ENCODE peak calls at places on chromosome 19, in nine cellular contexts. P is NCI-H345; N is breast epithelium; V is CD14-positive monocyte; D is heart left ventricle; S is HAP-1; H is fibroblast of the aortic adventitia; Q is activated naive CD4-positive, alpha-beta T cell; L is left lung. A is an unnamed sample.

GRCh38 chr19:38555200-38555599 is 62.6 kb downstream of the MAP4K1 start:
- DNase-seq in P (no peak), N (no peak), V (no peak), D (no peak), S (no peak), H (no peak), Q (no peak), L (no peak), A (no peak)

GRCh38 chr19:54364775-54365257 is at the start of gene LAIR1:
- DNase-seq in P (no peak), N (no peak), V (peak), D (peak), S (no peak), H (no peak), Q (no peak), L (peak), A (no peak)

GRCh38 chr19:2494084-2494446 is 18.1 kb downstream of the GADD45B start:
- DNase-seq in P (no peak), N (no peak), V (no peak), D (no peak), S (no peak), H (peak), Q (no peak), L (no peak), A (no peak)

GRCh38 chr19:55406869-55407624 is 541 bp downstream of the UBE2S start:
- DNase-seq in P (no peak), N (no peak), V (no peak), D (peak), S (no peak), H (peak), Q (no peak), L (peak), A (no peak)

GRCh38 chr19:34241513-34242337 is 12.6 kb upstream of the GARRE1 start:
- DNase-seq in P (peak), N (peak), V (no peak), D (no peak), S (no peak), H (no peak), Q (no peak), L (peak), A (peak)

GRCh38 chr19:5191091-5191490 is 149.5 kb downstream of the PTPRS start:
- DNase-seq in P (no peak), N (no peak), V (no peak), D (no peak), S (no peak), H (no peak), Q (no peak), L (no peak), A (no peak)

GRCh38 chr19:46659151-46660007 is 1.6 kb downstream of the DACT3 start:
- DNase-seq in P (no peak), N (no peak), V (peak), D (peak), S (peak), H (peak), Q (no peak), L (peak), A (no peak)

GRCh38 chr19:36003284-36003683 is 5.3 kb downstream of the SYNE4 start:
- DNase-seq in P (no peak), N (no peak), V (no peak), D (no peak), S (no peak), H (no peak), Q (no peak), L (no peak), A (no peak)

GRCh38 chr19:19169236-19170052 is 619 bp downstream of the MEF2B start:
- DNase-seq in P (no peak), N (no peak), V (no peak), D (no peak), S (no peak), H (no peak), Q (no peak), L (no peak), A (no peak)

GRCh38 chr19:9362905-9363304 is at the start of gene ZNF177:
- DNase-seq in P (no peak), N (no peak), V (no peak), D (no peak), S (no peak), H (no peak), Q (no peak), L (no peak), A (no peak)

GRCh38 chr19:35309481-35310279 is 17.7 kb downstream of the MAG start:
- DNase-seq in P (no peak), N (no peak), V (no peak), D (no peak), S (no peak), H (peak), Q (no peak), L (no peak), A (no peak)

GRCh38 chr19:7230826-7231225 is 63.4 kb downstream of the INSR start:
- DNase-seq in P (no peak), N (no peak), V (no peak), D (peak), S (no peak), H (peak), Q (no peak), L (no peak), A (no peak)

GRCh38 chr19:52679598-52679997 is 41.4 kb upstream of the ZNF83 start:
- DNase-seq in P (no peak), N (no peak), V (no peak), D (no peak), S (no peak), H (no peak), Q (no peak), L (no peak), A (no peak)

GRCh38 chr19:41427647-41428480 is 690 bp upstream of the B3GNT8 start:
- DNase-seq in P (no peak), N (peak), V (no peak), D (peak), S (no peak), H (peak), Q (no peak), L (peak), A (peak)

GRCh38 chr19:17365361-17365760 is 11.8 kb downstream of the PLVAP start:
- DNase-seq in P (no peak), N (no peak), V (no peak), D (no peak), S (no peak), H (no peak), Q (no peak), L (no peak), A (no peak)

GRCh38 chr19:5615756-5616327 is 6.7 kb downstream of the SAFB2 start:
- DNase-seq in P (no peak), N (no peak), V (no peak), D (no peak), S (no peak), H (no peak), Q (no peak), L (no peak), A (no peak)

GRCh38 chr19:11092181-11092538 is 2.9 kb downstream of the LDLR start:
- DNase-seq in P (no peak), N (no peak), V (no peak), D (no peak), S (no peak), H (peak), Q (no peak), L (no peak), A (peak)

GRCh38 chr19:3670796-3671679 is 29.2 kb downstream of the PIP5K1C start:
- DNase-seq in P (no peak), N (no peak), V (peak), D (peak), S (no peak), H (peak), Q (no peak), L (peak), A (no peak)

GRCh38 chr19:33333615-33334014 is 31.3 kb upstream of the CEBPA start:
- DNase-seq in P (no peak), N (no peak), V (no peak), D (no peak), S (no peak), H (no peak), Q (no peak), L (no peak), A (no peak)

GRCh38 chr19:13099073-13099999 is 3.3 kb downstream of the LYL1 start:
- DNase-seq in P (no peak), N (no peak), V (peak), D (peak), S (no peak), H (no peak), Q (peak), L (peak), A (peak)

GRCh38 chr19:3868770-3869456 is at the start of gene ZFR2:
- DNase-seq in P (no peak), N (no peak), V (no peak), D (no peak), S (no peak), H (no peak), Q (no peak), L (no peak), A (no peak)

GRCh38 chr19:51915324-51915867 is 10.6 kb upstream of the ZNF649 start:
- DNase-seq in P (no peak), N (no peak), V (no peak), D (no peak), S (no peak), H (no peak), Q (no peak), L (no peak), A (no peak)

GRCh38 chr19:44856438-44857083 is 10.5 kb downstream of the NECTIN2 start:
- DNase-seq in P (no peak), N (no peak), V (no peak), D (no peak), S (no peak), H (no peak), Q (no peak), L (peak), A (no peak)

GRCh38 chr19:15813916-15814315 is 1.5 kb downstream of the OR10H1 start:
- DNase-seq in P (no peak), N (no peak), V (no peak), D (no peak), S (no peak), H (no peak), Q (no peak), L (no peak), A (no peak)

GRCh38 chr19:13234518-13234917 is 84.3 kb downstream of the IER2 start:
- DNase-seq in P (no peak), N (no peak), V (peak), D (no peak), S (peak), H (peak), Q (peak), L (peak), A (no peak)

GRCh38 chr19:14536926-14537692 is 7.7 kb downstream of the TECR start:
- DNase-seq in P (no peak), N (peak), V (no peak), D (peak), S (peak), H (peak), Q (no peak), L (peak), A (peak)

GRCh38 chr19:19749332-19750130 is 16.6 kb upstream of the ZNF14 start:
- DNase-seq in P (no peak), N (peak), V (no peak), D (no peak), S (no peak), H (no peak), Q (no peak), L (no peak), A (no peak)

A was measured in NCI-H2029 treated with DMSO at 0.1 percent for 48 hours.